ENCODE peak calls at places on chromosome 22, in ten cellular contexts. U is IMR-90; Y is DND-41; P is body of pancreas; O is heart left ventricle; V is lung; Z is cardiac muscle cell; K is naive thymus-derived CD4-positive, alpha-beta T cell; J is right lobe of liver; L is CD8-positive, alpha-beta memory T cell. T is an unnamed sample.

GRCh38 chr22:32204856-32205722 is at the start of gene RFPL2:
- DNase-seq in U (peak; percentile 1), J (peak; percentile 64), Y (no peak), K (peak; percentile 36), O (peak; percentile 49), Z (peak; percentile 90), L (peak; percentile 56), P (no peak), V (no peak), T (peak; percentile 39)

GRCh38 chr22:42404266-42404665 is 27.9 kb downstream of the NFAM1 start:
- DNase-seq in J (no peak), Z (no peak), O (no peak), P (no peak), U (no peak), V (no peak), Y (no peak), L (no peak), K (no peak), T (no peak)

GRCh38 chr22:35961480-35961902 is 67.1 kb downstream of the RBFOX2 start:
- DNase-seq in U (peak; percentile 90), K (no peak), L (no peak), Y (no peak), P (no peak), V (peak; percentile 29), J (no peak), Z (peak; percentile 45), O (peak; percentile 68), T (no peak)

GRCh38 chr22:43118953-43119458 is 8.5 kb downstream of the BIK start:
- DNase-seq in K (no peak), Z (peak; percentile 36), U (no peak), O (no peak), V (no peak), P (no peak), Y (no peak), L (no peak), J (no peak), T (no peak)

GRCh38 chr22:31995046-31995445 is 48.0 kb upstream of the SLC5A1 start:
- DNase-seq in J (no peak), P (no peak), V (no peak), Y (no peak), L (no peak), K (no peak), Z (no peak), U (no peak), O (no peak), T (no peak)

GRCh38 chr22:39308614-39309363 is 10.6 kb downstream of the RPL3 start:
- DNase-seq in K (no peak), P (no peak), Y (no peak), U (peak; percentile 96), V (peak; percentile 54), Z (no peak), L (no peak), J (no peak), O (peak; percentile 81), T (no peak)

GRCh38 chr22:36816635-36817428 is at the start of gene PVALB:
- DNase-seq in Z (peak; percentile 82), V (no peak), P (peak; percentile 21), Y (no peak), O (no peak), L (no peak), U (peak; percentile 13), K (peak; percentile 7), J (no peak), T (no peak)

GRCh38 chr22:27719535-27720227 is 81.9 kb downstream of the MN1 start:
- DNase-seq in O (peak; percentile 43), Y (no peak), Z (no peak), U (peak; percentile 16), K (no peak), L (no peak), J (no peak), V (no peak), P (no peak), T (no peak)

GRCh38 chr22:37202001-37202555 is 10.2 kb downstream of the SSTR3 start:
- DNase-seq in J (no peak), V (no peak), K (no peak), Z (no peak), L (no peak), O (no peak), P (no peak), Y (no peak), U (no peak), T (no peak)

GRCh38 chr22:18968011-18968749 is 32.1 kb upstream of the PRODH start:
- DNase-seq in J (peak; percentile 61), Z (peak; percentile 85), U (peak; percentile 15), O (peak; percentile 44), L (no peak), V (no peak), Y (peak; percentile 54), P (peak; percentile 54), K (no peak), T (no peak)

GRCh38 chr22:49606562-49606961 is 221.1 kb downstream of the BRD1 start:
- DNase-seq in P (no peak), Z (no peak), O (no peak), L (no peak), Y (no peak), K (no peak), J (peak; percentile 27), V (no peak), U (no peak), T (no peak)
- H3K9me3 ChIP-seq in P (no peaks in the 10 kb centered on the region), Z (no peaks in the 10 kb centered on the region), O (peaks cover 30% of the 10 kb centered on the region), L (no peaks in the 10 kb centered on the region), Y (peaks cover 10% of the 10 kb centered on the region), K (peaks cover 7% of the 10 kb centered on the region), J (no peaks in the 10 kb centered on the region), V (no peaks in the 10 kb centered on the region), U (peaks cover 50% of the 10 kb centered on the region), T (peaks cover 4% of the 10 kb centered on the region)

DNA sequence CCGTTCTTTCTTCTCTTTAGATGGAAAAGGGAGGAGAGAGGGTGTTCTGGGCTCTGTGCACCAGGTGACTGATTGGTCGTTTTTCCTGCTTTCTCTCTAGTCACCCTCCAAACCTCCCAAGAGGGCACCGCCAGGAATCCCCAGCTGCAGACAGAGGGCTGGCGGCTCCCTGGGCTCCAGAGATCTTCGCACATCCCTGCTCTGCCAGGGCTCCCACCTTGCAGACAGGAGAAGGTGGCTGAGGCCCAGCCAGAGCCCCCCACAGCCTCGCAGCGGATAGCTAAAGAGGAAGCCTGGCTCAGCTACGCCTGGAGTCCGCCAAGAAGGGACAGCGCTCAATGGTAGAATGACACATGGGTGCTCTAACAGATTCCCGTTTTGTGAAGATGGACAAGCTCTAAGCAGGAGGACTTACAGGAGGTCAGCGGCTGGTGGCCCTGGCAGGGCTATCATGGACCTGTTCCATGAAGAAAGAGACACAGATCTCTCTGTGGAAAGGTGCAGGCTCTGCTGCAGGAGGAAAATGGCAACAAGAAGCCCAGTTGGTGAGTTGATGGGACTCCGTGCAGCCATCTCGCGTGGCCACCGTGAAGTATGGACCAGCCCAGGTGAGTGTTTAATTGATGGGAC is 976.9 kb downstream of the BRD1 start:
- DNase-seq in Z (no peak), U (no peak), P (no peak), O (no peak), J (no peak), K (no peak), Y (no peak), L (no peak), V (no peak), T (no peak)
- H3K9me3 ChIP-seq in Z (no peaks in the 10 kb centered on the region), U (peaks cover 55% of the 10 kb centered on the region), P (no peaks in the 10 kb centered on the region), O (no peaks in the 10 kb centered on the region), J (no peaks in the 10 kb centered on the region), K (no peaks in the 10 kb centered on the region), Y (no peaks in the 10 kb centered on the region), L (no peaks in the 10 kb centered on the region), V (no peaks in the 10 kb centered on the region), T (no peaks in the 10 kb centered on the region)

DNA sequence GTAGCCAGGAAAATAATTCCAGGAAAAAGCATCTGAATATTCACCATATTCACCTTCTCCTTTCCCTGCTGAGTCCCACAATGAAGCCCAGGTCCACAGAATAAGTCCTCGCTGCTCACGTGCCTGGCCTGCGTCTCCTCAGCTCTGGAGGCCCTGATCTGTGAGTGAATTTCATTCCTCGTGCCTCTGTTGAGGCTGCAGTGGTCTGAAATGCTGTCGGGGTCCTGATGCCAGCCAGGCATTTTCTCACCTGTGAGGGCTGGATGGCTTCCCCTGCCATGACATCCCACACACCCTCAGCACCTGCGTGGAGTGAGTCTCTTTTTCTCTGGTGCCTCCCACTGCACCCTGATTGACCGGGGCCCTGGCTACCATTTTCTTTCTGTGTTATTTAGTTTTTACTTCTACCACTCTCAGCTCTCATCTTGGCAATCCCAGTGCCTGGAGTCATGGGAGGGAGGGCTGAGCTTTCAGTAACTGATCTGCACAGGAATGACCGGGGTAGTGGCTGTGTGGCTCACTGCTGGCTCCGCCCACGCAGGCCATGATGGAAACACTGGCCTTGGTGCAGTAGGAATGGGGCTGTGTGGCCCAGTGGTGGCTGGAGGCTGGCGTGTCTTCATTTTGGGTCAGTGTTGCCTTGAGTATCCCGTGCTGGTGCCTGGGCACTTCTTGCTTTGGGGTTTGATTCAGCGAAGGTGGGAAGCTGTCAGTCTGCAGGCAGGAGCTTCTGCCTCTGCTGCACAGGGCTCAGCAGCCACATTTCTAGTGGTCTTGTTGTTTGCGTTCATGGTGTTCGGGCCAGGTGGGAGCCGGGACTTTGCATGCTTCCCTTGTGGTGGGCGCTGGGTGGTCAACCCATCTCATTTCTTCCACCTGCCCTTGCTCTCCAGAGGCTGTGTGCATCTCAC is 807.2 kb downstream of the TBC1D22A start:
- DNase-seq in Z (no peak), U (no peak), Y (no peak), P (no peak), O (no peak), J (peak; percentile 11), K (no peak), L (no peak), V (no peak), T (no peak)
- H3K9me3 ChIP-seq in Z (no peaks in the 10 kb centered on the region), U (peaks cover 45% of the 10 kb centered on the region), Y (no peaks in the 10 kb centered on the region), P (no peaks in the 10 kb centered on the region), O (no peaks in the 10 kb centered on the region), J (no peaks in the 10 kb centered on the region), K (no peaks in the 10 kb centered on the region), L (no peaks in the 10 kb centered on the region), V (no peaks in the 10 kb centered on the region), T (no peaks in the 10 kb centered on the region)

DNA sequence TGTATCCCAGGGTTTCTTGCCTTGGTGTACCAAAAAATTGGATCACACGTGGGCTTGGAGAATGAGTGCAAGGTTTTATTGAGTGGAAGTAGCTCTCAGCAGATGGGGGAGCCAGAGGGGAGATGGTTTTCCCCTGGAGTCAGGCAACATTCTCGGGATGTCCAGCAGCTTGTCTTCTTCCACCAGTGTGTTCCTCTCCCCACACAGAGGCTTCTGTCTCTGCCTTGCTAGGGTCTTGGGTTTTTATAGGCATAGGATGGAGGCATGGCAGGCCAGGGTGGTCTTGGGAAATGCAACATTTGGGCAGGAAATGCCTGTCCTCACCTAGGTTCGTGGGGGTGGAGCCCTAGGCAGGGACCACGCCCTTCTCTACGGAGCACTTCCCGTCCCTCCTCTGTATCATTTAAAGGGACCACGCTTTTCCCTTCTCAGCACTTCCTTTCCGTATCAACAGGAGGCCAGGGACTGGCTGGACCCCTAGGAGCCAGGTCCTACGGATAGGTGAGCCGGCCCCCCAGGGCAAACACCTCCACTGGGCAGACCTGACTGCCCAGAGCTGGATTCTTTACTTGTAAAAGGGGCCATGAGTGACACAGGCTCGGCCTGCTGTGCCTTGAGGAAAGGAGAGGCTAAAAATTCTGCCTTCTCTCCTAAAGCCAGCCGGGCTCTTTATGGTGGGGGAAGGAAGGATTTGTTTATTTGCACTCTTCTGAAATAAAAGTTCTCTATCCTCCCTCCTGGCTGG is 55.3 kb upstream of the CCDC188 start:
- DNase-seq in O (peak; percentile 76), K (peak; percentile 75), J (peak; percentile 76), Y (peak; percentile 77), V (peak; percentile 75), P (peak; percentile 54), L (peak; percentile 49), U (peak; percentile 63), Z (peak; percentile 49), T (peak; percentile 28)
- H3K9me3 ChIP-seq in O (no peaks in the 10 kb centered on the region), K (no peaks in the 10 kb centered on the region), J (no peaks in the 10 kb centered on the region), Y (no peaks in the 10 kb centered on the region), V (no peaks in the 10 kb centered on the region), P (no peaks in the 10 kb centered on the region), L (no peaks in the 10 kb centered on the region), U (no peaks in the 10 kb centered on the region), Z (no peaks in the 10 kb centered on the region), T (no peaks in the 10 kb centered on the region)

GRCh38 chr22:16987822-16988221 is 20.2 kb downstream of the GAB4 start:
- DNase-seq in L (no peak), K (no peak), V (no peak), J (no peak), O (no peak), P (no peak), Y (no peak), U (no peak), Z (no peak), T (no peak)
- H3K9me3 ChIP-seq in L (no peaks in the 10 kb centered on the region), K (peaks cover 9% of the 10 kb centered on the region), V (peaks cover 8% of the 10 kb centered on the region), J (no peaks in the 10 kb centered on the region), O (peaks cover 12% of the 10 kb centered on the region), P (peaks cover 7% of the 10 kb centered on the region), Y (peaks cover 12% of the 10 kb centered on the region), U (peaks cover 12% of the 10 kb centered on the region), Z (peaks cover 3% of the 10 kb centered on the region), T (no peaks in the 10 kb centered on the region)